ENCODE peak calls at places on chromosomes 6 and 20, in nine cellular contexts. L is left ventricle myocardium superior; Y is adrenal gland; J is brain microvascular endothelial cell; M is GF-D8; Q is activated naive CD8-positive, alpha-beta T cell treated with anti-CD3 and anti-CD28 coated beads, Interleukin-2, amount 10 ng/mL, durations not matched to agents 7 days and 5 days; C is heart right ventricle; A is MM.1S; S is HuH-7.5. B is an unnamed sample.
A peak's percentile ranks its signal among the peaks of the same experiment; 100 is the strongest.

GRCh38 chr6:105921781-105922180 is 164.4 kb upstream of the PRDM1 start:
- DNase-seq in L (no peak), Y (no peak), J (no peak), M (no peak), Q (no peak), C (no peak), A (no peak), S (no peak), B (no peak)

GRCh38 chr20:59044295-59044694 is 1.7 kb upstream of the PRELID3B start:
- DNase-seq in L (no peak), Y (no peak), J (no peak), M (no peak), Q (no peak), C (no peak), A (no peak), S (no peak), B (no peak)

GRCh38 chr20:8842525-8842924 is 226.4 kb upstream of the PLCB4 start:
- DNase-seq in L (no peak), Y (no peak), J (no peak), M (no peak), Q (no peak), C (no peak), A (no peak), S (no peak), B (no peak)

GRCh38 chr20:7770046-7770445 is 170.2 kb downstream of the HAO1 start:
- DNase-seq in L (no peak), Y (no peak), J (no peak), M (no peak), Q (no peak), C (no peak), A (no peak), S (no peak), B (no peak)

GRCh38 chr6:42021847-42022754 is 28.2 kb upstream of the TAF8 start:
- DNase-seq in L (no peak), Y (no peak), J (no peak), M (no peak), Q (peak; percentile 68), C (no peak), A (no peak), S (no peak), B (no peak)

GRCh38 chr6:110398778-110399177 is 16.6 kb downstream of the DDO start:
- DNase-seq in L (no peak), Y (no peak), J (peak; percentile 37), M (no peak), Q (no peak), C (no peak), A (no peak), S (no peak), B (no peak)

GRCh38 chr6:65113581-65113980 is 593.4 kb downstream of the EYS start:
- DNase-seq in L (no peak), Y (no peak), J (no peak), M (no peak), Q (no peak), C (no peak), A (no peak), S (no peak), B (no peak)

GRCh38 chr20:20426472-20426907 is 58.6 kb downstream of the INSM1 start:
- DNase-seq in L (no peak), Y (no peak), J (no peak), M (no peak), Q (no peak), C (no peak), A (no peak), S (no peak), B (no peak)

GRCh38 chr20:41030536-41031242 is 2.1 kb downstream of the TOP1 start:
- DNase-seq in L (no peak), Y (no peak), J (no peak), M (no peak), Q (no peak), C (no peak), A (no peak), S (no peak), B (no peak)

GRCh38 chr6:138891255-138891986 is 95.5 kb downstream of the ECT2L start:
- DNase-seq in L (no peak), Y (no peak), J (peak; percentile 14), M (no peak), Q (no peak), C (no peak), A (no peak), S (no peak), B (no peak)

GRCh38 chr6:30615219-30615957 is 1.7 kb downstream of the PPP1R10 start:
- DNase-seq in L (no peak), Y (peak; percentile 48), J (peak; percentile 45), M (peak; percentile 45), Q (no peak), C (peak; percentile 52), A (peak; percentile 42), S (no peak), B (no peak)

GRCh38 chr6:117168296-117169059 is 96.9 kb upstream of the VGLL2 start:
- DNase-seq in L (no peak), Y (no peak), J (no peak), M (no peak), Q (no peak), C (no peak), A (no peak), S (no peak), B (no peak)

GRCh38 chr6:35152067-35152707 is 11.0 kb upstream of the TCP11 start:
- DNase-seq in L (no peak), Y (no peak), J (no peak), M (no peak), Q (no peak), C (no peak), A (no peak), S (no peak), B (no peak)

GRCh38 chr6:52566853-52567279 is 10.0 kb downstream of the TRAM2 start:
- DNase-seq in L (no peak), Y (no peak), J (peak; percentile 100), M (no peak), Q (no peak), C (no peak), A (no peak), S (no peak), B (no peak)

GRCh38 chr6:3741477-3741871 is 10.0 kb downstream of the PXDC1 start:
- DNase-seq in L (no peak), Y (no peak), J (no peak), M (no peak), Q (no peak), C (no peak), A (no peak), S (no peak), B (no peak)

GRCh38 chr6:109788687-109789086 is 97.6 kb downstream of the FIG4 start:
- DNase-seq in L (no peak), Y (no peak), J (no peak), M (no peak), Q (no peak), C (no peak), A (no peak), S (no peak), B (no peak)

GRCh38 chr6:149074832-149075258 is 242.7 kb upstream of the TAB2 start:
- DNase-seq in L (no peak), Y (no peak), J (no peak), M (no peak), Q (no peak), C (no peak), A (no peak), S (no peak), B (no peak)

GRCh38 chr20:21514553-21515251 is 838 bp upstream of the NKX2-2 start:
- DNase-seq in L (no peak), Y (no peak), J (no peak), M (no peak), Q (no peak), C (no peak), A (no peak), S (peak; percentile 51), B (no peak)

GRCh38 chr6:74166849-74167248 is 470.8 kb downstream of the CD109 start:
- DNase-seq in L (no peak), Y (no peak), J (no peak), M (no peak), Q (no peak), C (no peak), A (no peak), S (no peak), B (no peak)

GRCh38 chr6:90343581-90343980 is 46.9 kb upstream of the BACH2 start:
- DNase-seq in L (peak; percentile 50), Y (peak; percentile 66), J (peak; percentile 33), M (no peak), Q (no peak), C (peak; percentile 9), A (no peak), S (no peak), B (no peak)

GRCh38 chr6:158487495-158487894 is 72.4 kb upstream of the TMEM181 start:
- DNase-seq in L (no peak), Y (no peak), J (peak; percentile 16), M (no peak), Q (no peak), C (no peak), A (no peak), S (no peak), B (no peak)

GRCh38 chr20:63264519-63264918 is 8.1 kb upstream of the ARFGAP1 start:
- DNase-seq in L (no peak), Y (no peak), J (no peak), M (no peak), Q (no peak), C (no peak), A (no peak), S (no peak), B (no peak)

GRCh38 chr6:37717836-37718251 is 20.2 kb upstream of the MDGA1 start:
- DNase-seq in L (no peak), Y (no peak), J (peak; percentile 76), M (no peak), Q (no peak), C (no peak), A (no peak), S (no peak), B (no peak)

GRCh38 chr6:23498013-23498412 is 628.0 kb upstream of the NRSN1 start:
- DNase-seq in L (no peak), Y (no peak), J (peak; percentile 54), M (no peak), Q (no peak), C (no peak), A (no peak), S (no peak), B (no peak)

GRCh38 chr20:47191074-47191673 is 165.3 kb downstream of the ZMYND8 start:
- DNase-seq in L (no peak), Y (no peak), J (no peak), M (no peak), Q (no peak), C (no peak), A (no peak), S (no peak), B (no peak)

GRCh38 chr20:49727473-49727872 is 13.8 kb upstream of the B4GALT5 start:
- DNase-seq in L (no peak), Y (no peak), J (no peak), M (peak; percentile 80), Q (no peak), C (no peak), A (no peak), S (no peak), B (no peak)

GRCh38 chr6:21969192-21969591 is 327.6 kb downstream of the PRL start:
- DNase-seq in L (no peak), Y (no peak), J (no peak), M (no peak), Q (no peak), C (no peak), A (no peak), S (no peak), B (no peak)

GRCh38 chr6:161303628-161304340 is 29.9 kb upstream of the AGPAT4 start:
- DNase-seq in L (no peak), Y (no peak), J (peak; percentile 6), M (no peak), Q (no peak), C (no peak), A (no peak), S (no peak), B (no peak)

GRCh38 chr6:143863754-143864153 is 520 bp upstream of the ZC2HC1B start:
- DNase-seq in L (no peak), Y (no peak), J (no peak), M (no peak), Q (no peak), C (no peak), A (no peak), S (no peak), B (no peak)